ENCODE peak calls at places on chromosomes 13 and 19, in six cellular contexts. E is tibial artery; L is NCI-H2171 treated with DMSO at 0.1 percent for 48 hours; A is T-helper 1 cell; K is CD4-positive, CD25-positive, alpha-beta regulatory T cell; P is stimulated activated CD4-positive, alpha-beta T cell treated with anti-CD3 and anti-CD28 coated beads, Interleukin-1b, Interleukin-23, amount 100 ng/mL, for 24 hours. O is an unnamed sample.

GRCh38 chr13:103757361-103757760 is 691.1 kb upstream of the SLC10A2 start:
- DNase-seq in E (no peak), L (no peak), A (no peak), K (no peak), P (no peak), O (peak)

GRCh38 chr19:55220525-55220924 is 8.0 kb downstream of the TMEM86B start:
- DNase-seq in E (no peak), L (no peak), A (no peak), K (no peak), P (no peak), O (no peak)

GRCh38 chr13:45406421-45406820 is 11.8 kb downstream of the SLC25A30 start:
- DNase-seq in E (no peak), L (no peak), A (no peak), K (no peak), P (no peak), O (no peak)

GRCh38 chr13:39766464-39767167 is 111.2 kb downstream of the COG6 start:
- DNase-seq in E (no peak), L (peak), A (no peak), K (no peak), P (no peak), O (no peak)

GRCh38 chr19:15379996-15380647 is 535 bp upstream of the AKAP8 start:
- DNase-seq in E (peak), L (peak), A (peak), K (no peak), P (no peak), O (no peak)

GRCh38 chr13:53324656-53325055 is 296.0 kb downstream of the OLFM4 start:
- DNase-seq in E (no peak), L (no peak), A (no peak), K (no peak), P (no peak), O (no peak)

GRCh38 chr19:18057557-18057956 is 29.2 kb downstream of the IL12RB1 start:
- DNase-seq in E (peak), L (peak), A (no peak), K (no peak), P (no peak), O (no peak)

GRCh38 chr19:33819875-33820781 is 23.5 kb downstream of the KCTD15 start:
- DNase-seq in E (peak), L (peak), A (peak), K (peak), P (no peak), O (no peak)